ENCODE peak calls at places on chromosomes 2 and 18, in eight cellular contexts. One of them, this sample, is unnamed.

GRCh38 chr2:189091253-189091652 is 88.3 kb downstream of the COL5A2 start:
- DNase-seq in epithelial cell of proximal tubule: no peak
- DNase-seq in psoas muscle: no peak
- DNase-seq in neural crest cell: no peak
- DNase-seq in DND-41: no peak
- DNase-seq in GM06990: no peak
- DNase-seq in progenitor cell of endocrine pancreas: no peak
- DNase-seq in WERI-Rb-1: no peak
- DNase-seq in this sample: no peak

GRCh38 chr2:232085826-232086425 is 124.4 kb downstream of the DIS3L2 start:
- DNase-seq in progenitor cell of endocrine pancreas: no peak
- DNase-seq in WERI-Rb-1: no peak
- DNase-seq in epithelial cell of proximal tubule: no peak
- DNase-seq in neural crest cell: no peak
- DNase-seq in psoas muscle: no peak
- DNase-seq in DND-41: no peak
- DNase-seq in GM06990: no peak
- DNase-seq in this sample: no peak

GRCh38 chr2:181657379-181657778 is 474 bp upstream of the CERKL start:
- DNase-seq in progenitor cell of endocrine pancreas: no peak
- DNase-seq in epithelial cell of proximal tubule: no peak
- DNase-seq in DND-41: no peak
- DNase-seq in psoas muscle: no peak
- DNase-seq in GM06990: no peak
- DNase-seq in WERI-Rb-1: no peak
- DNase-seq in neural crest cell: no peak
- DNase-seq in this sample: no peak

GRCh38 chr18:22921762-22922161 is 11.4 kb upstream of the RBBP8 start:
- DNase-seq in psoas muscle: no peak
- DNase-seq in progenitor cell of endocrine pancreas: no peak
- DNase-seq in neural crest cell: no peak
- DNase-seq in WERI-Rb-1: no peak
- DNase-seq in DND-41: no peak
- DNase-seq in GM06990: no peak
- DNase-seq in epithelial cell of proximal tubule: no peak
- DNase-seq in this sample: no peak

GRCh38 chr2:177666408-177666807 is 273.8 kb downstream of the AGPS start:
- DNase-seq in neural crest cell: no peak
- DNase-seq in WERI-Rb-1: no peak
- DNase-seq in GM06990: no peak
- DNase-seq in epithelial cell of proximal tubule: no peak
- DNase-seq in progenitor cell of endocrine pancreas: no peak
- DNase-seq in psoas muscle: no peak
- DNase-seq in DND-41: no peak
- DNase-seq in this sample: no peak

GRCh38 chr2:65070172-65070830 is 14.1 kb downstream of the CEP68 start:
- DNase-seq in WERI-Rb-1: no peak
- DNase-seq in GM06990: no peak
- DNase-seq in epithelial cell of proximal tubule: no peak
- DNase-seq in DND-41: no peak
- DNase-seq in psoas muscle: no peak
- DNase-seq in progenitor cell of endocrine pancreas: no peak
- DNase-seq in neural crest cell: no peak
- DNase-seq in this sample: no peak

GRCh38 chr2:53512071-53512841 is 255.3 kb upstream of the CHAC2 start:
- DNase-seq in GM06990: no peak
- DNase-seq in WERI-Rb-1: no peak
- DNase-seq in neural crest cell: no peak
- DNase-seq in DND-41: no peak
- DNase-seq in progenitor cell of endocrine pancreas: no peak
- DNase-seq in epithelial cell of proximal tubule: no peak
- DNase-seq in psoas muscle: no peak
- DNase-seq in this sample: no peak

GRCh38 chr18:48123324-48123723 is 192.9 kb upstream of the SMAD2 start:
- DNase-seq in epithelial cell of proximal tubule: no peak
- DNase-seq in psoas muscle: no peak
- DNase-seq in progenitor cell of endocrine pancreas: no peak
- DNase-seq in GM06990: no peak
- DNase-seq in DND-41: no peak
- DNase-seq in WERI-Rb-1: no peak
- DNase-seq in neural crest cell: no peak
- DNase-seq in this sample: no peak

GRCh38 chr2:8685697-8686358 is 4.0 kb downstream of the ID2 start:
- DNase-seq in progenitor cell of endocrine pancreas: peak
- DNase-seq in WERI-Rb-1: peak
- DNase-seq in neural crest cell: peak
- DNase-seq in DND-41: peak
- DNase-seq in psoas muscle: peak
- DNase-seq in GM06990: peak
- DNase-seq in epithelial cell of proximal tubule: no peak
- DNase-seq in this sample: peak

GRCh38 chr2:144237845-144238637 is 281.9 kb downstream of the ZEB2 start:
- DNase-seq in progenitor cell of endocrine pancreas: no peak
- DNase-seq in DND-41: no peak
- DNase-seq in psoas muscle: no peak
- DNase-seq in neural crest cell: no peak
- DNase-seq in GM06990: no peak
- DNase-seq in epithelial cell of proximal tubule: no peak
- DNase-seq in WERI-Rb-1: no peak
- DNase-seq in this sample: no peak

GRCh38 chr2:85712849-85713612 is 18.9 kb downstream of the GNLY start:
- DNase-seq in GM06990: no peak
- DNase-seq in psoas muscle: peak
- DNase-seq in DND-41: no peak
- DNase-seq in epithelial cell of proximal tubule: no peak
- DNase-seq in progenitor cell of endocrine pancreas: no peak
- DNase-seq in WERI-Rb-1: no peak
- DNase-seq in neural crest cell: no peak
- DNase-seq in this sample: no peak

GRCh38 chr2:84701880-84702279 is 179.0 kb downstream of the TRABD2A start:
- DNase-seq in progenitor cell of endocrine pancreas: no peak
- DNase-seq in DND-41: no peak
- DNase-seq in epithelial cell of proximal tubule: peak
- DNase-seq in neural crest cell: no peak
- DNase-seq in GM06990: no peak
- DNase-seq in WERI-Rb-1: no peak
- DNase-seq in psoas muscle: no peak
- DNase-seq in this sample: no peak

GRCh38 chr2:129860088-129860487 is 119.4 kb upstream of the RAB6C start:
- DNase-seq in progenitor cell of endocrine pancreas: no peak
- DNase-seq in psoas muscle: no peak
- DNase-seq in GM06990: no peak
- DNase-seq in DND-41: no peak
- DNase-seq in neural crest cell: no peak
- DNase-seq in WERI-Rb-1: no peak
- DNase-seq in epithelial cell of proximal tubule: no peak
- DNase-seq in this sample: no peak

GRCh38 chr2:201130524-201131186 is 14.7 kb downstream of the CFLAR start:
- DNase-seq in progenitor cell of endocrine pancreas: no peak
- DNase-seq in neural crest cell: no peak
- DNase-seq in epithelial cell of proximal tubule: peak
- DNase-seq in DND-41: no peak
- DNase-seq in psoas muscle: no peak
- DNase-seq in WERI-Rb-1: no peak
- DNase-seq in GM06990: peak
- DNase-seq in this sample: no peak

GRCh38 chr2:69436594-69436936 is 670 bp downstream of the NFU1 start:
- DNase-seq in epithelial cell of proximal tubule: no peak
- DNase-seq in progenitor cell of endocrine pancreas: no peak
- DNase-seq in neural crest cell: no peak
- DNase-seq in psoas muscle: no peak
- DNase-seq in GM06990: no peak
- DNase-seq in WERI-Rb-1: no peak
- DNase-seq in DND-41: no peak
- DNase-seq in this sample: no peak
- TF ChIP-seq CTCF in epithelial cell of proximal tubule: no peak
- TF ChIP-seq CTCF in progenitor cell of endocrine pancreas: no peak
- TF ChIP-seq CTCF in neural crest cell: no peak
- TF ChIP-seq CTCF in psoas muscle: peak
- TF ChIP-seq CTCF in GM06990: no peak
- TF ChIP-seq CTCF in WERI-Rb-1: no peak
- TF ChIP-seq CTCF in DND-41: no peak
- TF ChIP-seq CTCF in this sample: no peak

GRCh38 chr2:234607691-234608090 is 110.8 kb upstream of the ARL4C start:
- DNase-seq in epithelial cell of proximal tubule: no peak
- DNase-seq in GM06990: no peak
- DNase-seq in WERI-Rb-1: no peak
- DNase-seq in neural crest cell: no peak
- DNase-seq in progenitor cell of endocrine pancreas: no peak
- DNase-seq in psoas muscle: no peak
- DNase-seq in DND-41: no peak
- DNase-seq in this sample: no peak

GRCh38 chr2:234606906-234607305 is 110.0 kb upstream of the ARL4C start:
- DNase-seq in epithelial cell of proximal tubule: peak
- DNase-seq in DND-41: no peak
- DNase-seq in GM06990: no peak
- DNase-seq in psoas muscle: no peak
- DNase-seq in neural crest cell: no peak
- DNase-seq in progenitor cell of endocrine pancreas: no peak
- DNase-seq in WERI-Rb-1: peak
- DNase-seq in this sample: peak

GRCh38 chr2:234615643-234616356 is 118.9 kb upstream of the ARL4C start:
- DNase-seq in neural crest cell: no peak
- DNase-seq in psoas muscle: no peak
- DNase-seq in progenitor cell of endocrine pancreas: no peak
- DNase-seq in DND-41: no peak
- DNase-seq in WERI-Rb-1: no peak
- DNase-seq in epithelial cell of proximal tubule: no peak
- DNase-seq in GM06990: no peak
- DNase-seq in this sample: no peak

GRCh38 chr2:234608946-234609345 is 112.1 kb upstream of the ARL4C start:
- DNase-seq in psoas muscle: no peak
- DNase-seq in DND-41: no peak
- DNase-seq in progenitor cell of endocrine pancreas: no peak
- DNase-seq in neural crest cell: no peak
- DNase-seq in epithelial cell of proximal tubule: no peak
- DNase-seq in WERI-Rb-1: no peak
- DNase-seq in GM06990: no peak
- DNase-seq in this sample: no peak

DNA sequence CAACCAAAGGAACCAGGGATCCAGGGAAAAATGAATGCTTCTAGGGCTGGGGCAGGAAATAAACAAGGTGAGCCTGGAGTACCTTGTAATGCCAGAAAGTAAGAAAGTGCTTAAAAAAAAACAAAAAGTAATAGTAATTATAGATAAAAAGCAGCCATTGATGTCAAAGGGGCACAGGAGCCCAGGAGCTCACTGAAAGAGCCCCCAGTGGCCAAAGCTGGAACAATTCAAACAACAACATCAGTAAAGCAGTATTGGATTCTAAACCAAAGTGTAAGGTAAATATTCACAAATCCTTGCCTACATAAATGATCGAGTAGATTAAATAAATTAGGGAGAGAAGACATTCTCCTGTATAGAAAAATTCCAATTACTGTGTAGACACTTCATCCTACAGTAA is 114.3 kb upstream of the ARL4C start:
- DNase-seq in GM06990: no peak
- DNase-seq in DND-41: no peak
- DNase-seq in epithelial cell of proximal tubule: no peak
- DNase-seq in psoas muscle: no peak
- DNase-seq in neural crest cell: no peak
- DNase-seq in progenitor cell of endocrine pancreas: no peak
- DNase-seq in WERI-Rb-1: no peak
- DNase-seq in this sample: no peak
- TF ChIP-seq CTCF in GM06990: peak
- TF ChIP-seq CTCF in DND-41: peak
- TF ChIP-seq CTCF in epithelial cell of proximal tubule: peak
- TF ChIP-seq CTCF in psoas muscle: no peak
- TF ChIP-seq CTCF in neural crest cell: peak
- TF ChIP-seq CTCF in progenitor cell of endocrine pancreas: peak
- TF ChIP-seq CTCF in WERI-Rb-1: peak
- TF ChIP-seq CTCF in this sample: peak

GRCh38 chr2:193584522-193584938 is 1389.8 kb upstream of the TMEFF2 start:
- DNase-seq in progenitor cell of endocrine pancreas: no peak
- DNase-seq in WERI-Rb-1: peak
- DNase-seq in neural crest cell: peak
- DNase-seq in DND-41: peak
- DNase-seq in epithelial cell of proximal tubule: peak
- DNase-seq in GM06990: no peak
- DNase-seq in psoas muscle: no peak
- DNase-seq in this sample: no peak
- TF ChIP-seq CTCF in progenitor cell of endocrine pancreas: peak
- TF ChIP-seq CTCF in WERI-Rb-1: peak
- TF ChIP-seq CTCF in neural crest cell: peak
- TF ChIP-seq CTCF in DND-41: peak
- TF ChIP-seq CTCF in epithelial cell of proximal tubule: peak
- TF ChIP-seq CTCF in GM06990: peak
- TF ChIP-seq CTCF in psoas muscle: no peak
- TF ChIP-seq CTCF in this sample: peak

GRCh38 chr2:101545940-101546339 is 71.0 kb upstream of the RFX8 start:
- DNase-seq in psoas muscle: no peak
- DNase-seq in GM06990: no peak
- DNase-seq in progenitor cell of endocrine pancreas: no peak
- DNase-seq in epithelial cell of proximal tubule: no peak
- DNase-seq in neural crest cell: no peak
- DNase-seq in DND-41: no peak
- DNase-seq in WERI-Rb-1: no peak
- DNase-seq in this sample: no peak

GRCh38 chr2:101551489-101551888 is 76.6 kb upstream of the RFX8 start:
- DNase-seq in epithelial cell of proximal tubule: no peak
- DNase-seq in DND-41: no peak
- DNase-seq in GM06990: no peak
- DNase-seq in psoas muscle: no peak
- DNase-seq in neural crest cell: no peak
- DNase-seq in WERI-Rb-1: no peak
- DNase-seq in progenitor cell of endocrine pancreas: no peak
- DNase-seq in this sample: no peak

GRCh38 chr2:101550555-101550954 is 75.6 kb upstream of the RFX8 start:
- DNase-seq in WERI-Rb-1: no peak
- DNase-seq in progenitor cell of endocrine pancreas: no peak
- DNase-seq in neural crest cell: no peak
- DNase-seq in epithelial cell of proximal tubule: no peak
- DNase-seq in DND-41: no peak
- DNase-seq in GM06990: no peak
- DNase-seq in psoas muscle: no peak
- DNase-seq in this sample: no peak

GRCh38 chr2:101540518-101540917 is 65.6 kb upstream of the RFX8 start:
- DNase-seq in psoas muscle: no peak
- DNase-seq in WERI-Rb-1: no peak
- DNase-seq in DND-41: no peak
- DNase-seq in progenitor cell of endocrine pancreas: no peak
- DNase-seq in neural crest cell: no peak
- DNase-seq in GM06990: no peak
- DNase-seq in epithelial cell of proximal tubule: no peak
- DNase-seq in this sample: no peak

DNA sequence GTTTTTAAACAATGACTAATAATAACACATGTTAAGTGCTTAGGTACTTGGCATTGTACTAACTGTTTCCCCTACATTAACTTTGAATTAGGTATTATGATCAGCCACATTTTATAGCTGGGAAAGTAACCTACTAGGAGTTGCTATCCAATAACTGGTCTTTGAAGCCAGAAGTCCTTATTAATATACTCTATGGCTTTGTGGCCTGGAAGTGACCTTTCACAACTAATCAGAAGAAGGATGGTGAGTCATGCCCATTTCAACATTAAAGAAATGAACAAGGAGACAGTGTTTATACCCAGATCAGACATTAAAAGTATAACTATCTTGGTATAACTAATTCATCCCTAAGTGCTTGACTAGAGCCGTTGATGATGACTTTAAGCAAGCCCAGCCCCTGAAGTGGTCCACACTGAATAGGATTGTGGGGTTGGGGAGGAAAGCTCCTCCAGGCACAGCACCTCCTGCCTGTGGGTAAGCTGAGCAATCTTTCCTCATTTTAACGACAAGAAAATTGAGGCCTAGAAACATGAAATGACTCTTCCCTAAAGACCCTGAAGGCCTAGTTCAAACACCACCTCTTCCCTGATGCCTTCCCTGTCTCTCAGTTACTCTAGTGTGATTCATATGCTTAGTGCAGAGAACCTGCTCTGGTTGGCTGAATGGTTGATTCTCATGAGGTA is 71.6 kb upstream of the RFX8 start:
- DNase-seq in DND-41: no peak
- DNase-seq in progenitor cell of endocrine pancreas: no peak
- DNase-seq in GM06990: no peak
- DNase-seq in psoas muscle: no peak
- DNase-seq in WERI-Rb-1: no peak
- DNase-seq in neural crest cell: no peak
- DNase-seq in epithelial cell of proximal tubule: peak
- DNase-seq in this sample: no peak
- TF ChIP-seq CTCF in DND-41: no peak
- TF ChIP-seq CTCF in progenitor cell of endocrine pancreas: no peak
- TF ChIP-seq CTCF in GM06990: no peak
- TF ChIP-seq CTCF in psoas muscle: no peak
- TF ChIP-seq CTCF in WERI-Rb-1: no peak
- TF ChIP-seq CTCF in neural crest cell: no peak
- TF ChIP-seq CTCF in epithelial cell of proximal tubule: peak
- TF ChIP-seq CTCF in this sample: no peak